ENCODE peak calls at places on chromosomes 11 and 22, in eight cellular contexts. F is heart right ventricle; Z is OCI-LY7; Y is cardiac muscle cell; X is aorta; O is transverse colon; J is CD4-positive, alpha-beta memory T cell; K is spleen. W is an unnamed sample. For H3K9me3 and H3K4me1, the result is how much of the 10 kb centered on the place peaks cover.

GRCh38 chr22:50191041-50191740 is 5.5 kb downstream of the TRABD start:
- DNase-seq in K (peak), Z (peak), J (peak), F (peak), X (peak), O (peak), Y (peak), W (no peak)

GRCh38 chr11:78564037-78564888 is 10.4 kb downstream of the NARS2 start:
- DNase-seq in Y (peak), K (no peak), J (peak), F (no peak), O (peak), Z (peak), X (no peak), W (no peak)

GRCh38 chr11:122202161-122202950 is 86.3 kb upstream of the BLID start:
- DNase-seq in O (no peak), X (no peak), Z (no peak), J (no peak), Y (no peak), F (peak), K (no peak), W (no peak)

GRCh38 chr11:92628401-92629292 is 340.8 kb upstream of the MTNR1B start:
- DNase-seq in Z (no peak), X (no peak), J (no peak), F (no peak), K (no peak), Y (no peak), O (no peak), W (no peak)

GRCh38 chr22:24582111-24582814 is 10.6 kb downstream of the LRRC75B start:
- DNase-seq in F (no peak), K (peak), X (peak), O (no peak), J (no peak), Y (no peak), Z (no peak), W (no peak)

GRCh38 chr11:47593934-47594855 is at the start of gene C1QTNF4:
- DNase-seq in O (no peak), X (peak), Y (peak), K (peak), F (no peak), Z (no peak), J (no peak), W (no peak)

GRCh38 chr11:132278801-132279574 is 908.6 kb downstream of the NTM start:
- DNase-seq in J (no peak), Z (peak), O (no peak), F (no peak), Y (no peak), X (no peak), K (no peak), W (no peak)

GRCh38 chr11:66417000-66417399 is 3.8 kb upstream of the NPAS4 start:
- DNase-seq in Y (no peak), O (no peak), X (no peak), K (no peak), F (no peak), Z (no peak), J (no peak), W (no peak)

GRCh38 chr11:120528749-120529148 is 17.2 kb downstream of the GRIK4 start:
- DNase-seq in Z (no peak), O (no peak), X (peak), F (no peak), Y (no peak), J (no peak), K (no peak), W (no peak)

GRCh38 chr22:24810043-24810749 is 4.2 kb downstream of the SGSM1 start:
- DNase-seq in J (no peak), X (peak), K (no peak), Z (no peak), Y (no peak), F (no peak), O (no peak), W (no peak)

GRCh38 chr11:60874421-60875365 is 7.4 kb downstream of the ZP1 start:
- DNase-seq in Y (no peak), J (no peak), K (peak), Z (no peak), X (no peak), O (no peak), F (no peak), W (peak)

GRCh38 chr11:129976371-129976770 is 26.3 kb downstream of the PRDM10 start:
- DNase-seq in J (no peak), X (no peak), O (no peak), Z (no peak), K (no peak), F (no peak), Y (no peak), W (no peak)

GRCh38 chr22:49564054-49564453 is 263.6 kb downstream of the BRD1 start:
- DNase-seq in Y (no peak), X (no peak), F (no peak), Z (no peak), O (no peak), J (no peak), K (no peak), W (no peak)

GRCh38 chr22:33519140-33519973 is 400.9 kb downstream of the LARGE1 start:
- DNase-seq in J (no peak), X (no peak), K (no peak), Y (peak), Z (peak), O (peak), F (no peak), W (no peak)

GRCh38 chr11:103623933-103624332 is 412.5 kb upstream of the DDI1 start:
- DNase-seq in Z (no peak), K (no peak), J (no peak), O (no peak), Y (no peak), F (no peak), X (no peak), W (no peak)

GRCh38 chr11:79546366-79546765 is 105.5 kb upstream of the TENM4 start:
- DNase-seq in O (no peak), X (no peak), F (no peak), Z (no peak), J (no peak), Y (no peak), K (no peak), W (no peak)

GRCh38 chr11:89405629-89406028 is 85.5 kb downstream of the NOX4 start:
- DNase-seq in X (no peak), Y (peak), J (no peak), F (no peak), O (no peak), Z (no peak), K (no peak), W (no peak)

GRCh38 chr11:20544536-20545237 is 54.7 kb upstream of the SLC6A5 start:
- DNase-seq in F (no peak), Z (no peak), O (no peak), K (no peak), J (no peak), X (no peak), Y (no peak), W (no peak)

GRCh38 chr22:38707346-38707745 is 1.6 kb downstream of the GTPBP1 start:
- DNase-seq in F (no peak), Y (no peak), K (no peak), J (no peak), X (no peak), Z (no peak), O (no peak), W (no peak)

GRCh38 chr22:36339171-36340065 is 48.3 kb downstream of the MYH9 start:
- DNase-seq in Y (no peak), Z (no peak), F (no peak), X (no peak), K (no peak), J (no peak), O (no peak), W (no peak)

GRCh38 chr11:45280449-45280848 is 5.7 kb downstream of the SYT13 start:
- DNase-seq in X (no peak), Y (no peak), Z (no peak), F (no peak), K (no peak), O (no peak), J (peak), W (no peak)

GRCh38 chr11:128549256-128549944 is 38.0 kb downstream of the ETS1 start:
- DNase-seq in Y (no peak), X (peak), Z (no peak), O (peak), F (peak), K (peak), J (no peak), W (no peak)

GRCh38 chr22:29704528-29705285 is 15.1 kb upstream of the CABP7 start:
- DNase-seq in Z (peak), Y (no peak), X (no peak), J (no peak), K (no peak), O (no peak), F (no peak), W (no peak)

GRCh38 chr11:2466869-2467694 is 22.3 kb downstream of the KCNQ1 start:
- DNase-seq in K (peak), X (no peak), J (peak), F (no peak), Z (no peak), O (no peak), Y (no peak), W (peak)

GRCh38 chr11:112465433-112466024 is 204.9 kb upstream of the PLET1 start:
- DNase-seq in X (no peak), Y (no peak), O (no peak), Z (no peak), J (no peak), F (no peak), K (no peak), W (no peak)

GRCh38 chr11:74157169-74157568 is 13.6 kb downstream of the C2CD3 start:
- DNase-seq in Z (no peak), Y (no peak), O (no peak), X (no peak), F (no peak), J (no peak), K (no peak), W (no peak)

GRCh38 chr11:128690746-128691091 is 3.2 kb upstream of the FLI1 start:
- DNase-seq in F (peak), X (no peak), Z (no peak), Y (no peak), O (no peak), J (no peak), K (peak), W (no peak)

GRCh38 chr11:130671801-130672700 is 223.6 kb downstream of the ADAMTS15 start:
- DNase-seq in O (peak), Z (no peak), Y (peak), X (peak), F (peak), K (no peak), J (no peak), W (no peak)

GRCh38 chr11:19661827-19662226 is 50.8 kb upstream of the NAV2 start:
- DNase-seq in X (no peak), F (no peak), J (no peak), O (no peak), Z (no peak), Y (no peak), K (no peak), W (no peak)

GRCh38 chr11:26297179-26297970 is 34.6 kb upstream of the ANO3 start:
- DNase-seq in Z (peak), J (no peak), K (no peak), X (no peak), Y (peak), F (no peak), O (no peak), W (no peak)

GRCh38 chr11:74226907-74227306 is 55.8 kb downstream of the PPME1 start:
- DNase-seq in X (no peak), K (no peak), O (no peak), Y (peak), F (no peak), Z (no peak), J (no peak), W (no peak)

GRCh38 chr11:118234833-118235232 is 10.0 kb upstream of the JAML start:
- DNase-seq in Y (no peak), O (no peak), F (no peak), X (no peak), K (no peak), Z (no peak), J (no peak), W (no peak)

GRCh38 chr22:50301581-50301991 is 5.9 kb downstream of the PLXNB2 start:
- DNase-seq in F (no peak), X (no peak), Y (no peak), K (no peak), O (peak), Z (no peak), J (no peak), W (no peak)

GRCh38 chr11:33942954-33943353 is 51.1 kb upstream of the LMO2 start:
- DNase-seq in X (peak), Y (no peak), F (no peak), Z (peak), K (no peak), J (no peak), O (no peak), W (no peak)

GRCh38 chr11:106187860-106188456 is 110.5 kb downstream of the AASDHPPT start:
- DNase-seq in J (no peak), Z (no peak), K (no peak), F (no peak), Y (no peak), X (no peak), O (no peak), W (no peak)

GRCh38 chr11:104650234-104650633 is 248.0 kb downstream of the CASP12 start:
- DNase-seq in Y (no peak), J (no peak), X (no peak), K (no peak), O (no peak), F (no peak), Z (peak), W (no peak)

GRCh38 chr11:45092901-45093760 is 53.3 kb upstream of the PRDM11 start:
- DNase-seq in O (no peak), Z (no peak), K (peak), F (no peak), X (no peak), Y (no peak), J (no peak), W (no peak)

GRCh38 chr11:36010010-36010740 is 66.3 kb downstream of the LDLRAD3 start:
- DNase-seq in X (no peak), J (no peak), Z (no peak), K (no peak), F (no peak), O (no peak), Y (no peak), W (no peak)

GRCh38 chr22:19220867-19221266 is 42.3 kb upstream of the SLC25A1 start:
- DNase-seq in K (no peak), Y (no peak), F (no peak), Z (no peak), X (no peak), J (no peak), O (no peak), W (no peak)

GRCh38 chr11:57439786-57440185 is 12.9 kb upstream of the SLC43A3 start:
- DNase-seq in F (no peak), O (no peak), J (no peak), X (no peak), Y (no peak), K (no peak), Z (no peak), W (no peak)
- H3K9me3 ChIP-seq in F (under half), O (under half), J (under half), X (under half), Y (under half), K (under half), Z (under half), W (under half)

GRCh38 chr22:20569059-20570058 is 61.9 kb downstream of the MED15 start:
- DNase-seq in Z (no peak), K (peak), Y (no peak), O (peak), X (peak), F (peak), J (peak), W (peak)
- H3K4me1 ChIP-seq in Z (under half), K (under half), Y (under half), O (under half), X (under half), F (under half), J (half or more), W (half or more)

DNA sequence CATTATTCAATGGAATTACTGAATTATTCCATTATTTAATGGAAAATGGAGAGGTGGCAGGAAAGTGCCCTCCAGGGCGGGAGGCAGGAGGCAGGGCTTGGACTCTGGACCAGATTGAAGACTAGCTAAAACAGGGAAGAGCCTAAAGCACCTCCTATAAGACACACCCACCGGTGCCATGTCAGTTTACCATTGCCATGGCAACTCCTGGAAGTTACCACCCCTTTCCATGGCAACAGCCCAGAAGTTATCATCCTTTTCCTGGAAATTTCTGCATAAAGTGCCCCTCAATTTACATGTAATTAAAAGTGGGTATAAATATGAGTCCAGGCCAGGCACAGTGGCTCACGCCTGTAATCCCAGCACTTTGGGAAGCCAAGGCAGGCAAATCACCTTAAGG is 443.7 kb downstream of the TBC1D22A start:
- DNase-seq in X (no peak), Y (no peak), F (no peak), O (no peak), J (no peak), Z (no peak), K (no peak), W (no peak)
- H3K9me3 ChIP-seq in X (under half), Y (under half), F (under half), O (under half), J (under half), Z (under half), K (under half), W (under half)

DNA sequence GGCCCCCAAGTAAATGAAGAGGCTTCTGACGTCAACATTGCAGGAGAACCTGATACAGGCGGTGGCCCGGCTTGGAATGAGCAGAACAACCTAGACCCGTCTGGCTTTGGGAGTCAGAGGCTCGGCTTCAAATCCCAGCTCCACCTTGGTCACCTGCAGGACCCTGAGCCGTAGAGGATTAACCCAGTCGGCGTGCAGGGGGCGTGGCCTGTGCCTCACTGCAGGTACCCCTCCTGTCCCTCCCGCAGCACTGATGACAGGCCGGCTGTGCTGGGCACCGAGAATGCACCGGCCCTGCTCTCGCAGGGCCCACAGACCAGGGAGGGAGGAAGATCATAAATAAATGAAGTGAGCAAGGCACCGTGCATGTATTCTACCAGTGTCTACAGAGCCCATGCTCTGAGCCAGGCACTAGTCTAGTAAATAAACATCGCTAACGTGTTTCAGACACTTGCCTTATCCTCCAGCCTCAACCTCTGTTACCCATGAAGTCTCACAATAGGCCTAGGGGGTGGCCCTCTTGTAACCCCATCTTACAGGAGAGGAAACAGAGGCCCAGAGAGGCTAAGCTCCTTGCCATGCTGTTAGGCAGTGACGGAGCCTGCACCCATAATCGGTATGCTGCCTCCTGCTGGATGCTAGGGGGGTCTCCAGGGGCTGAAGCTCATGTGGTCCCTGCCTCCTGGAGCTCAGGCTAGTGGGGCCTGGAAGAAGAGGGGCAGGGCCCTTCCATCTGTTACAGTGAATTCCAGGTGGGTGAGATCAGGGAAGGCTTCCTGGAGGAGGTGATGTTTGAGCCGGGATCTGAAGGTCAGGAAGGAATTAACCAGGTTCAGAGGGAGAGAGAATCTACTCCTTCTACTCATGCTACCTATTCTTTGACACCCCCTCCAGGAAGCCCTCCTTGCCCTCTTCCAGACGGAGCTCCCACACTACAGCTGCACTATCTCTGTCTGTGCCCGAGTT is 53.4 kb downstream of the RTL6 start:
- DNase-seq in Z (peak), Y (no peak), X (no peak), F (no peak), O (no peak), J (no peak), K (peak), W (peak)
- H3K4me1 ChIP-seq in Z (under half), Y (under half), X (under half), F (under half), O (under half), J (under half), K (under half), W (under half)

DNA sequence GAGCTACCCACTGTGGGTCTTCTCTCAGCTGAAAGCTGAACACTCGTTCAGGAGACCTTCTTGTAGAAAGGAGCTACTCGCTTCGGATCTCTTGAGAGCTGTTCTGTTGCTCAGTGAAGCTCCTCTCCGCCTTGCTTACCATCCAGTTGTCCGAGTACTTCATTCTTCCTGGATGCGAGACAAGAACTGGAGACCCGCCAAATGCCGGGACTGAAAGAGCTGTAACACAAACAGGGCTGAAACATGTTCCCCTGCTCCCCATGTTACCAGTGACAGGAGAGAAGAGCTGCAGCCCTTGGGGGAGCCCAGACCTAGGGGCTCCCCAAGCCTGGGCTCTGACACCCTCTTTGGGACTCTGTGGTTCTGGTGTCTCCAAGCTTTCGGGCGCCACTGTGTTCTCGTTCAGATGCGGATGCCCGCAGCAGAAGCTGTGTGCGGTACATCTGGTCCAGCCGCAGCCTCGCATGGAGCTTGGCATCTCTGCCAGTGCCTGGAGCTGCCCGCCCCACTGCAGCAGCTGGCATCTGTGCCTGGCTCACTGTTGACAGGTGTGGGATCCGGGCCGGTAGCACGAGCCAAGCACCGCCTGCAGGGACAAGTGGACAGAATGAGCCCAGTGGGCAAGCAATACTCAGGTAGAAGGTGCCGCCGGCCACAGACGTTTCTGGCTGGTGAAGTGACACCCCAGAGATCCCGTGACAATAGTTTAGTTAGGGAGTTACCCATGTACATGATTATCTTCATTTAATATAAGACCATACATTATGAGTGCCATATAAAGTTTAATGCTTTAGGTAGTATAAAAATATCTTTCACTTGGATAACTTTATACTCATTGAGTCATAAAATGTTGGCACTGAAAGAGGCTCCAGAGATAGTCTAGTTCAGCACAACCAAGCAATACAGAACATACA is 49.1 kb downstream of the EMSY start:
- DNase-seq in Y (no peak), J (no peak), O (peak), K (no peak), F (no peak), Z (no peak), X (no peak), W (no peak)
- H3K9me3 ChIP-seq in Y (under half), J (under half), O (under half), K (under half), F (under half), Z (under half), X (under half), W (under half)

GRCh38 chr11:117039270-117039669 is 59.0 kb downstream of the SIK3 start:
- DNase-seq in O (no peak), Z (no peak), K (no peak), F (no peak), Y (no peak), J (no peak), X (no peak), W (no peak)
- H3K4me1 ChIP-seq in O (half or more), Z (under half), K (under half), F (under half), Y (under half), J (half or more), X (under half), W (under half)

GRCh38 chr11:67532889-67533288 is 9.6 kb upstream of the CABP2 start:
- DNase-seq in O (no peak), J (no peak), X (no peak), Y (no peak), F (no peak), Z (no peak), K (no peak), W (no peak)
- H3K9me3 ChIP-seq in O (under half), J (under half), X (under half), Y (under half), F (under half), Z (under half), K (under half), W (under half)

GRCh38 chr11:29211205-29211604 is 805.6 kb downstream of the KCNA4 start:
- DNase-seq in X (no peak), F (no peak), K (no peak), O (no peak), Y (no peak), J (no peak), Z (no peak), W (no peak)

GRCh38 chr11:29210426-29210825 is 806.4 kb downstream of the KCNA4 start:
- DNase-seq in F (no peak), Z (no peak), X (no peak), J (no peak), O (no peak), Y (no peak), K (no peak), W (no peak)

GRCh38 chr11:29208117-29208516 is 808.7 kb downstream of the KCNA4 start:
- DNase-seq in O (no peak), J (no peak), F (no peak), X (no peak), Y (no peak), Z (no peak), K (no peak), W (no peak)
- H3K4me1 ChIP-seq in O (under half), J (under half), F (under half), X (under half), Y (under half), Z (under half), K (under half), W (under half)